ENCODE peak calls at places on chromosomes 2 and 18, in nine cellular contexts. M is substantia nigra, D is pancreas, T is Peyer's patch, N is psoas muscle, L is ascending aorta, H is neural progenitor cell, S is brain microvascular endothelial cell, R is right cardiac atrium. C is an unnamed sample.

GRCh38 chr18:9809686-9810085 is 76.1 kb upstream of the TXNDC2 start:
- DNase-seq in L (no peak), H (no peak), D (no peak), S (no peak), M (no peak), N (no peak), T (no peak), R (no peak), C (no peak)

GRCh38 chr2:188610050-188610444 is 318.4 kb downstream of the GULP1 start:
- DNase-seq in H (no peak), N (no peak), L (no peak), M (no peak), D (no peak), R (no peak), T (no peak), S (no peak), C (no peak)

GRCh38 chr2:176317246-176318065 is 48.2 kb downstream of the MTX2 start:
- DNase-seq in S (no peak), L (no peak), T (no peak), M (no peak), D (no peak), N (no peak), R (no peak), H (no peak), C (no peak)

GRCh38 chr2:196479350-196479749 is 160.2 kb upstream of the CCDC150 start:
- DNase-seq in D (no peak), S (peak), T (no peak), R (no peak), M (no peak), L (no peak), H (no peak), N (no peak), C (no peak)

GRCh38 chr2:196277002-196277401 is 105.6 kb upstream of the STK17B start:
- DNase-seq in M (no peak), T (peak), L (no peak), D (no peak), N (no peak), H (no peak), S (no peak), R (no peak), C (no peak)

GRCh38 chr18:57397440-57397839 is 37.7 kb upstream of the ONECUT2 start:
- DNase-seq in S (peak), H (no peak), L (no peak), N (no peak), R (no peak), D (no peak), T (no peak), M (no peak), C (no peak)

GRCh38 chr18:59220784-59221765 is 1.1 kb downstream of the GRP start:
- DNase-seq in N (no peak), H (peak), D (no peak), T (no peak), L (no peak), M (no peak), R (no peak), S (no peak), C (no peak)

GRCh38 chr2:85748039-85748438 is 5.8 kb upstream of the ATOH8 start:
- DNase-seq in D (no peak), L (no peak), M (no peak), T (no peak), S (no peak), R (no peak), N (no peak), H (no peak), C (no peak)

GRCh38 chr2:73091164-73091563 is 19.7 kb upstream of the SFXN5 start:
- DNase-seq in T (no peak), H (peak), L (no peak), R (no peak), M (no peak), D (no peak), N (no peak), S (no peak), C (no peak)

GRCh38 chr2:223054193-223054781 is 2.3 kb downstream of the KCNE4 start:
- DNase-seq in M (no peak), H (no peak), S (peak), R (peak), D (no peak), N (peak), T (no peak), L (peak), C (peak)

GRCh38 chr2:29597048-29597447 is 324.3 kb downstream of the ALK start:
- DNase-seq in T (no peak), M (no peak), N (no peak), L (no peak), H (no peak), D (no peak), R (no peak), S (no peak), C (no peak)

GRCh38 chr2:219287569-219288265 is 8.6 kb downstream of the DNAJB2 start:
- DNase-seq in M (no peak), H (no peak), D (no peak), S (no peak), T (no peak), N (no peak), R (no peak), L (no peak), C (no peak)

DNA sequence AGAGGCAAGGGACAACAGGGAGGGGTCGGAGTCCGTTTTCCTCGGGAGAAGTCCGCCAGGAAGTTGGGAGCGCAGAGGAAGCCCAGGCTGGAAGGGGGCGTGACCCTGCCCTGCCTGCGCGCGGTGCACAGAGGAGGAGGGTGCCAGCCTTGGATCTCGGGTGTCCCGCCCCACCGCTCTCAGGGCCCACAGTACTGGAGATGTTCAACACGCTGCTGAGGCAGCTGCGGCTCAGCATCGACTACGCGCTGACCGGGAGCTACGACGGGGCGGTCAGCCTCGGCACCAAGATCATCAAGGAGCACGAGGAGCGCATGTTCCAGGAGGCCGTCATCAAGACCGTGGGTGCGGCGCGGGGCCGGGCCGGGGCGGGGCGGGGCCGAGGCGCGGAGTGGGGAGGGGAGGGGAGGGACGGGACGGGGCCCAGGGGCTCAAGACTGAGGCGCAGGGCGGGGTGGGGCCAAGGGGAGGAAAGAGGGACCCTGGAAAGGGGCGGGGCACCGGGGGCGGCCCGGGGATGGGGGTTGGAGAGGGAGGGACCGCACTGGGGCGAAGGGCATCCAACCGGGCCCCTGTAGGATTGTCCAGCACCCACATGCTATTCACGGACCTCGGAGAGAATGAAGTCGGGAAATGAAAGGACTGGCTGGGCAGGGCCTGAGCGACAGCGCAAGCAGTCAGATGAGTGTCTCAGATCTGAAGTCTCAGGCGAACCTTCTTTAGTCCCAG is 36.6 kb downstream of the POMC start:
- DNase-seq in D (no peak), S (no peak), M (no peak), L (no peak), T (no peak), R (peak), H (peak), N (peak), C (peak)
- H3K27ac ChIP-seq in D (no peak), S (no peak), M (no peak), L (no peak), T (no peak), R (no peak), H (peak), N (no peak), C (no peak)

DNA sequence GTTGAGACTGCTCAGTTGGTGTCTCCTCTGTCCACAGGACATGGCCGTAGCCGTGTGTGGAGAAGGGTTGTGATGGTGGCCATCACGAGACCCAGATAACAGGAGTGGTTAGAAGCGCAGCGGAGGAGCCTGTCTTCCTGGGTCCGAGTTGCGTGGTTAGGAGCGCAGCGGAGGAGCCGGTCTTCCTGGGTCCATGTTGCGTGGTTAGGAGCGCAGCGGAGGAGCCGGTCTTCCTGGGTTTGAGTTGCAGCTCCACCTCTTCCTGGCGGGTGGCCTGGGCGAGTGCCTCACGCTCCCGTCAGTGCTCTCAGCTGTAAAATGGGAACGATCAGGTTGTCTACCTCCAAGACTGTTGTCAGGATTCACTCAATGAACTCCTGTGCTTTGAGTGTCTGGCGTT is 176.2 kb downstream of the GBX2 start:
- DNase-seq in N (no peak), L (no peak), D (no peak), T (no peak), M (no peak), R (no peak), S (no peak), H (no peak), C (no peak)
- H3K27ac ChIP-seq in N (no peak), L (no peak), D (no peak), T (no peak), M (no peak), R (no peak), S (no peak), H (no peak), C (no peak)

GRCh38 chr2:234845602-234846588 is 105.9 kb upstream of the SH3BP4 start:
- DNase-seq in S (no peak), M (no peak), L (no peak), N (no peak), H (no peak), R (no peak), D (peak), T (no peak), C (no peak)

GRCh38 chr2:234847364-234847635 is 104.5 kb upstream of the SH3BP4 start:
- DNase-seq in S (no peak), R (no peak), N (no peak), T (no peak), L (no peak), D (no peak), M (no peak), H (no peak), C (no peak)

GRCh38 chr2:234846589-234847363 is 105.0 kb upstream of the SH3BP4 start:
- DNase-seq in S (no peak), M (no peak), H (peak), L (no peak), R (no peak), N (no peak), D (no peak), T (no peak), C (no peak)

GRCh38 chr2:234848578-234848977 is 103.2 kb upstream of the SH3BP4 start:
- DNase-seq in R (no peak), S (no peak), H (no peak), L (no peak), N (no peak), M (no peak), D (no peak), T (no peak), C (no peak)

DNA sequence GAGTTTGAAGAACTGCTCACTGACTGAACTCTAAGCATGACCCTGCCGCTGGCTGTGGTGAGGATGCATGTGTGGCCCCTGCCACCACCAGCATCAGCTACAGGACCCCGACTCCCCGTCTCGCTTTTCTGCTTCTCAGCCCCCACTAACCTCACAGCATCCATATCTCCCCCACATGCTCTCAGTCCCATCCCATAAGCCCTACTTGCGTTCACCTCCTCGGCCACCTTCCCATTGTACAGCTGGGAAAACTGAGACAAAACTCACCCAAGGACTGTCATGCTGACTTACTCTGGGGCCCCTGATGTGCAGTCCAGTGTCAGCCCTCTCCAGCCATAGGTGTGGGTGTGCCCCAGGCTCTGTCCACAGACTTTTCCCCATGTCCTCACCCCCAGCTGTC is 104.2 kb upstream of the SH3BP4 start:
- DNase-seq in R (no peak), N (no peak), M (no peak), H (no peak), L (no peak), D (no peak), T (no peak), S (no peak), C (no peak)
- H3K27ac ChIP-seq in R (no peak), N (no peak), M (no peak), H (no peak), L (no peak), D (no peak), T (no peak), S (no peak), C (no peak)

GRCh38 chr2:42736598-42737322 is 27.2 kb downstream of the OXER1 start:
- DNase-seq in S (no peak), H (no peak), N (no peak), L (no peak), R (no peak), M (no peak), D (no peak), T (no peak), C (no peak)

GRCh38 chr2:42742740-42743666 is 20.9 kb downstream of the OXER1 start:
- DNase-seq in T (no peak), L (no peak), H (no peak), N (no peak), D (no peak), M (no peak), R (no peak), S (no peak), C (no peak)

GRCh38 chr2:42743667-42744005 is 20.3 kb downstream of the OXER1 start:
- DNase-seq in R (no peak), D (no peak), S (no peak), T (no peak), M (no peak), L (no peak), N (no peak), H (no peak), C (no peak)

GRCh38 chr2:42741140-42741539 is 22.8 kb downstream of the OXER1 start:
- DNase-seq in R (no peak), H (no peak), D (no peak), M (no peak), L (no peak), S (no peak), N (no peak), T (no peak), C (no peak)
- H3K27ac ChIP-seq in R (no peak), H (no peak), D (no peak), M (no peak), L (no peak), S (no peak), N (no peak), T (no peak), C (no peak)

GRCh38 chr18:32093106-32093511 is 1.4 kb downstream of the RNF138 start:
- DNase-seq in T (peak), S (peak), L (peak), R (peak), M (peak), D (peak), N (peak), H (peak), C (peak)

GRCh38 chr18:32095571-32096229 is 4.0 kb downstream of the RNF138 start:
- DNase-seq in N (no peak), R (no peak), T (no peak), D (no peak), H (no peak), L (no peak), S (no peak), M (no peak), C (no peak)

GRCh38 chr18:32096936-32097335 is 5.3 kb downstream of the RNF138 start:
- DNase-seq in D (no peak), S (no peak), H (no peak), T (no peak), N (no peak), R (no peak), M (no peak), L (no peak), C (no peak)

GRCh38 chr18:32093523-32093922 is 1.8 kb downstream of the RNF138 start:
- DNase-seq in R (no peak), T (no peak), N (no peak), M (no peak), D (no peak), H (no peak), S (peak), L (no peak), C (no peak)

DNA sequence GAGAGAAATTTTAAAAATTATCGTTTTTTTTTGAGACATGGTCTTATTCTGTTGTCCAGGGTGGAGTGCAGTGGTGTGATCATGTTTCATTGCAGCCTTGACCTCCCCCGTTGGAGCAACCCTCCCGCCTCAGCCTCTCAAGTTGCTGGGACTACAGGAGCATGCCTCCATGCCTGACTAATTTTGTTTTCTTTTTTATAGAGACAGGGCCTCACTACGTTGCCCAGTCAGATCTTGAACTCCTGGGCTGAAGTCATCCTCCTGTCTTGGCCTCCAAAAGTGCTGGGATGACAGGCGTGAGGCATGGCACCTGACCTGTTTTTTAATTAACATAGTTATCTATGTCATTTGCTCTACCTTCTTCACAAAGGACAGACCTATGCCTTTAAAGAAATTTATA is 3.5 kb downstream of the RNF138 start:
- DNase-seq in N (no peak), M (no peak), L (no peak), R (no peak), H (no peak), T (no peak), S (no peak), D (no peak), C (no peak)
- H3K27ac ChIP-seq in N (peak), M (no peak), L (no peak), R (no peak), H (no peak), T (no peak), S (no peak), D (no peak), C (no peak)

C was measured in heart left ventricle.